ENCODE peak calls at places on chromosomes 5 and 9, in seven cellular contexts. I is endothelial cell of umbilical vein, M is heart left ventricle, C is A549, S is colonic mucosa, P is heart right ventricle, E is MM.1S. X is an unnamed sample. For H3K4me1, the result is how much of the 10 kb centered on the place peaks cover.

GRCh38 chr9:34556951-34557350 is 32.6 kb downstream of the CNTFR start:
- DNase-seq in I (no peak), C (no peak), E (no peak), P (no peak), S (no peak), M (no peak), X (no peak)

GRCh38 chr9:121133104-121133816 is 58.5 kb downstream of the CNTRL start:
- DNase-seq in C (peak), M (peak), S (peak), P (peak), I (no peak), E (no peak), X (peak)

GRCh38 chr5:71637133-71637532 is 50.0 kb downstream of the MCCC2 start:
- DNase-seq in I (no peak), P (no peak), M (no peak), E (no peak), C (no peak), S (no peak), X (no peak)

GRCh38 chr5:145991044-145991575 is 54.7 kb downstream of the SH3RF2 start:
- DNase-seq in I (no peak), P (no peak), S (no peak), C (no peak), E (no peak), M (no peak), X (no peak)

GRCh38 chr9:89179920-89180667 is 1.5 kb upstream of the SHC3 start:
- DNase-seq in I (peak), C (peak), S (peak), E (peak), P (peak), M (peak), X (peak)

GRCh38 chr9:22216730-22217160 is 207.6 kb upstream of the CDKN2B start:
- DNase-seq in S (no peak), I (no peak), P (no peak), C (no peak), M (no peak), E (no peak), X (no peak)

GRCh38 chr9:129280236-129281231 is 102.5 kb upstream of the IER5L start:
- DNase-seq in S (no peak), C (no peak), P (no peak), I (no peak), M (no peak), E (no peak), X (no peak)

GRCh38 chr5:133129192-133129748 is 77.5 kb downstream of the HSPA4 start:
- DNase-seq in I (no peak), M (no peak), C (no peak), P (no peak), S (no peak), E (no peak), X (no peak)

GRCh38 chr5:37847978-37848425 is 8.2 kb upstream of the GDNF start:
- DNase-seq in P (no peak), C (peak), M (no peak), E (peak), S (no peak), I (peak), X (no peak)

GRCh38 chr5:145157841-145158240 is 677.3 kb downstream of the PRELID2 start:
- DNase-seq in I (no peak), S (no peak), E (no peak), C (no peak), M (no peak), P (no peak), X (no peak)

GRCh38 chr9:27108981-27109541 is at the start of gene TEK:
- DNase-seq in I (peak), C (no peak), E (no peak), M (no peak), P (no peak), S (no peak), X (no peak)

GRCh38 chr5:181260720-181261319 is at the start of gene TRIM52:
- DNase-seq in S (peak), M (peak), P (peak), C (peak), E (peak), I (peak), X (peak)

GRCh38 chr5:172971482-172971881 is 12.1 kb upstream of the ATP6V0E1 start:
- DNase-seq in E (no peak), I (no peak), S (no peak), C (no peak), M (no peak), P (no peak), X (no peak)

GRCh38 chr5:123090641-123091257 is 1.7 kb downstream of the PRDM6 start:
- DNase-seq in P (no peak), I (no peak), E (no peak), S (no peak), C (no peak), M (peak), X (no peak)

GRCh38 chr9:38057416-38058195 is 11.4 kb downstream of the SHB start:
- DNase-seq in I (no peak), S (no peak), P (no peak), M (no peak), E (no peak), C (no peak), X (no peak)

GRCh38 chr9:35464056-35465025 is 25.6 kb upstream of the RUSC2 start:
- DNase-seq in S (no peak), M (no peak), E (no peak), C (no peak), I (peak), P (no peak), X (no peak)

GRCh38 chr5:145260670-145261069 is 574.5 kb downstream of the PRELID2 start:
- DNase-seq in S (no peak), M (no peak), P (no peak), E (no peak), I (no peak), C (no peak), X (no peak)

GRCh38 chr9:117703538-117703937 is 665 bp upstream of the TLR4 start:
- DNase-seq in S (no peak), M (no peak), E (no peak), P (no peak), I (no peak), C (no peak), X (no peak)

GRCh38 chr9:89473762-89474469 is 24.0 kb downstream of the SEMA4D start:
- DNase-seq in C (no peak), E (no peak), P (no peak), M (no peak), S (no peak), I (no peak), X (no peak)

GRCh38 chr5:57834829-57835554 is 352.4 kb upstream of the ACTBL2 start:
- DNase-seq in C (peak), P (no peak), S (no peak), M (no peak), I (peak), E (no peak), X (no peak)

GRCh38 chr5:1761453-1761755 is 38.2 kb downstream of the MRPL36 start:
- DNase-seq in I (no peak), M (peak), P (no peak), C (no peak), S (no peak), E (no peak), X (no peak)

GRCh38 chr9:98575379-98576346 is 133.1 kb downstream of the GABBR2 start:
- DNase-seq in S (no peak), M (no peak), I (no peak), P (no peak), E (peak), C (peak), X (no peak)

DNA sequence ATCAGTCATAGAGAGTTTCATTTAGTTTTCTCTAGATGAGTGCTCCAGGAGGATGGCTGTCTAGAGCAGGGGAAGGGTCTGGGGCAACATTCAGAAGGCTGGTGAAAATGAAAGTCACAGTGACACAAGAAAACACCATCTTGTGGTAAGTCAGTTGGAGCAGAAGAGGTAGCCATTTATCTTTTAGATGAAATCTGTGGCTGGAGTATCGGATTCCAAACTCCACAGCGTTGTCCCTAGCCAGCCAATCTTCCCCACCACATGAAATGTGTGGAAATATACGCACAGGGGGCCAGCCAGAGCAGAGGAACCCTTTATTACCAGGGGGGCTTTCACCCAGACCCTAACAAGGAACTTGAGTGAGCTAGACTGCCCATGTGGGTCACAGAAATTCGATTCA is 15.9 kb upstream of the TNFAIP8 start:
- DNase-seq in E (peak), P (no peak), I (no peak), C (no peak), M (no peak), S (no peak), X (no peak)
- H3K4me1 ChIP-seq in E (half or more), P (under half), I (under half), C (under half), M (under half), S (under half), X (under half)

DNA sequence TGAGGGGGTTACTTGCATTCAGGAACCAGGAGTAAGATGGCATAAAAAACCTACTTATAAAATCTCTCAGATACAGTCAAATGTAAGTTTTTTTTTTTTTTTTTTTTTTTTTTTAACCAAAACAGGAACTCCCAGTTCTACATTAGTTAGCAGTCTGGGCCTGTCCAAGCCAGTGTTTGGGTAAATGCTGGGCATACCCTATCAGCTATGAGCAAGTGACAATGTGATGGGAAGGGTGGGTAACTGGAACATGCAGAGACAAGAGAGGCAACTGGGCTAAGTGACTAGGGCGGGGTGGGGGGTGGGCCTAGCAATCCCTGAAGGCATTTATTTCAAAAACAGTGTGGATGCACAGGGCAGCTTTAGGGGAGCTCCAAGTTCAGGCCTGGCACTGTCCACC is 2.3 kb downstream of the NMRK1 start:
- DNase-seq in I (no peak), S (no peak), M (no peak), E (no peak), P (no peak), C (no peak), X (no peak)
- H3K4me1 ChIP-seq in I (under half), S (under half), M (under half), E (under half), P (under half), C (under half), X (under half)

GRCh38 chr9:114981095-114981494 is 50.7 kb upstream of the TNFSF8 start:
- DNase-seq in E (no peak), C (peak), S (no peak), I (no peak), P (no peak), M (no peak), X (no peak)
- H3K4me1 ChIP-seq in E (under half), C (under half), S (under half), I (under half), P (under half), M (under half), X (under half)

GRCh38 chr9:136080716-136081112 is 14.4 kb downstream of the NACC2 start:
- DNase-seq in P (no peak), E (no peak), S (no peak), C (no peak), M (peak), I (no peak), X (no peak)

GRCh38 chr9:136079916-136080246 is 15.2 kb downstream of the NACC2 start:
- DNase-seq in I (no peak), S (no peak), M (peak), C (no peak), P (peak), E (no peak), X (peak)

GRCh38 chr9:136082496-136083361 is 12.4 kb downstream of the NACC2 start:
- DNase-seq in M (peak), E (no peak), P (peak), C (no peak), I (no peak), S (no peak), X (peak)

GRCh38 chr9:136081826-136082495 is 13.1 kb downstream of the NACC2 start:
- DNase-seq in S (no peak), M (peak), C (no peak), I (no peak), P (peak), E (no peak), X (peak)

DNA sequence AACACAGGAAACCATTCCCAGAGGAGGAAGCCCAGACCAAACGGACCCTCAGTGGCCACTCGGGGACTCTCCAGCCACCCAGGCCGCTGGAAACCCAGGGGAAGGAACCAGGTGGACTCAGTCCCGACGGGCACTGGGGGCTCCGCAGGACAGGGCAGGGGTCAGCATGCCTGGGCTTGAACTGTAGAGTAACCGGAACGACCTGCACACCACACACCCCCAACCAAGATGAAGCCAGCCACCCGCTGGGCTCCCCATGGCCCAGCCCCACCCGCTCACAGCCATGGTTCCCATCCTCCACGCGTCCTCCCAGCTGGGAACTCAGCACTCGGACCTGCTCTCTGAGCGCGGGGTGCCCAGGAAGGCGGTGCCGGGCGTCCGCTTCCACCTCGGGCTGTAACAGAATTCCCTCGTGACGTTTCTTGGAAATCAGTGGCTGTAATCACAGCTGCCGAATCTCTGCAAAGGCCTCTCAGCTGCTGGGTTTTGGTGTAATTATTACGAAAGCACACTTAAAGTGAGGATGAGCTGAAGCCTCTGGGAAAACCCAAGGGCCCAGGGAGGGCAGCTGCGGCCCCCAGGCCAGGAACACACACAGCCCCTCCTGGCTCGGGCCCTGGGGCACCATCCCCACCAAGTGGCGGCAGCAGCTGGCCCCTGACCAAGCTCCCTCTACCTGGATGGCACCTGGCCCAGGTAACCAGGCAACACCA is 13.8 kb downstream of the NACC2 start:
- DNase-seq in P (peak), C (no peak), M (peak), I (no peak), E (no peak), S (no peak), X (peak)
- H3K4me1 ChIP-seq in P (half or more), C (under half), M (half or more), I (under half), E (under half), S (under half), X (under half)

DNA sequence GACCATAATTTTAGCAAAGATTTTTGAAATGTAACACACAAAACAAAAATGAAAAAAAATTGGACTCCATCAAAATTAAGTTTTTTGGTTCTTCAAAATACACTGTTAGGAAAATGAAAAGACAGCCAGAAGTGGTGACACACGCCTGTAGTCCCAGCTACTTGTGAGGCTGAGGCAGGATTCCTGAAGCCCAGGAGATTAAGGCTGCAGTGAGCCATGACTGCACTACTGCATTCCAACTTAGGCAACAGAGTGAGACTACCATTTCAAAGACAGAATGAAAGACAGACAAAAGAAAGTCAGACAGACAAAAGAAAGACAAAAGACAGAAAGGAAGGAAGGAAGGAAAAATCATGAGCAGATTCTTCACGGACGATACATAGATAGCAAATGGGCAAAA is 7.5 kb downstream of the DIAPH1 start:
- DNase-seq in I (no peak), E (no peak), M (no peak), P (no peak), S (no peak), C (no peak), X (no peak)
- H3K4me1 ChIP-seq in I (under half), E (under half), M (under half), P (under half), S (under half), C (under half), X (under half)

GRCh38 chr5:66894480-66895240 is 298.5 kb downstream of the MAST4 start:
- DNase-seq in P (no peak), S (no peak), E (no peak), M (no peak), I (no peak), C (no peak), X (no peak)
- H3K4me1 ChIP-seq in P (under half), S (under half), E (under half), M (under half), I (under half), C (under half), X (under half)

GRCh38 chr5:88769165-88769564 is 113.8 kb downstream of the MEF2C start:
- DNase-seq in M (no peak), E (no peak), C (no peak), S (no peak), P (no peak), I (no peak), X (no peak)
- H3K4me1 ChIP-seq in M (under half), E (under half), C (under half), S (under half), P (under half), I (under half), X (under half)

GRCh38 chr5:98368141-98368540 is 405.3 kb upstream of the RGMB start:
- DNase-seq in E (no peak), I (peak), S (no peak), P (no peak), M (no peak), C (no peak), X (no peak)

GRCh38 chr5:98372351-98372750 is 401.1 kb upstream of the RGMB start:
- DNase-seq in M (no peak), S (no peak), C (no peak), P (no peak), E (no peak), I (no peak), X (no peak)
- H3K4me1 ChIP-seq in M (under half), S (under half), C (under half), P (under half), E (under half), I (under half), X (under half)

GRCh38 chr9:72480931-72481330 is 40.5 kb upstream of the TMC1 start:
- DNase-seq in S (no peak), C (peak), E (no peak), M (no peak), P (no peak), I (peak), X (no peak)

GRCh38 chr9:72476100-72476499 is 45.3 kb upstream of the TMC1 start:
- DNase-seq in C (no peak), M (no peak), I (no peak), S (peak), P (no peak), E (no peak), X (no peak)

GRCh38 chr9:72478993-72479392 is 42.4 kb upstream of the TMC1 start:
- DNase-seq in P (no peak), S (no peak), E (no peak), M (no peak), C (no peak), I (peak), X (no peak)

GRCh38 chr9:72476617-72477375 is 44.6 kb upstream of the TMC1 start:
- DNase-seq in C (peak), P (no peak), M (no peak), I (peak), E (no peak), S (peak), X (peak)

GRCh38 chr9:72477862-72478564 is 43.4 kb upstream of the TMC1 start:
- DNase-seq in M (no peak), E (no peak), C (peak), P (no peak), S (peak), I (peak), X (peak)
- H3K4me1 ChIP-seq in M (under half), E (under half), C (half or more), P (under half), S (under half), I (half or more), X (under half)

X was measured in mucosa of descending colon.